ENCODE peak calls at places on chromosomes 4 and X, in seven cellular contexts. A, M, E, W, O, G and S are unnamed samples.

GRCh38 chr4:5462896-5463295 is 245.5 kb downstream of the EVC2 start:
- DNase-seq in A (no peak), M (no peak), E (no peak), W (no peak), O (no peak), G (no peak), S (no peak)

GRCh38 chr4:51859476-51860032 is 16.6 kb downstream of the DCUN1D4 start:
- DNase-seq in A (no peak), M (no peak), E (no peak), W (no peak), O (no peak), G (no peak), S (no peak)

GRCh38 chrX:154486052-154486395 is 391 bp downstream of the UBL4A start:
- DNase-seq in A (no peak), M (peak), E (peak), W (peak), O (peak), G (no peak), S (no peak)

GRCh38 chr4:74311696-74312313 is 3.5 kb downstream of the EPGN start:
- DNase-seq in A (peak), M (no peak), E (peak), W (no peak), O (peak), G (peak), S (peak)

GRCh38 chrX:9231491-9231890 is 197.6 kb upstream of the FAM9B start:
- DNase-seq in A (peak), M (no peak), E (no peak), W (no peak), O (no peak), G (peak), S (no peak)

GRCh38 chrX:84339507-84340364 is 151.7 kb upstream of the RPS6KA6 start:
- DNase-seq in A (peak), M (no peak), E (peak), W (no peak), O (no peak), G (peak), S (no peak)

GRCh38 chrX:57595381-57595811 is 3.6 kb downstream of the ZXDB start:
- DNase-seq in A (peak), M (no peak), E (no peak), W (no peak), O (no peak), G (peak), S (peak)

GRCh38 chrX:55767100-55767499 is 49.6 kb downstream of the RRAGB start:
- DNase-seq in A (peak), M (no peak), E (no peak), W (no peak), O (no peak), G (peak), S (no peak)

GRCh38 chr4:69710580-69710979 is 49.8 kb downstream of the SULT1B1 start:
- DNase-seq in A (no peak), M (no peak), E (no peak), W (no peak), O (no peak), G (no peak), S (no peak)

GRCh38 chr4:153146031-153146430 is 58.2 kb upstream of the TRIM2 start:
- DNase-seq in A (no peak), M (no peak), E (no peak), W (no peak), O (no peak), G (no peak), S (no peak)

GRCh38 chrX:128699716-128700285 is 647.6 kb upstream of the ACTRT1 start:
- DNase-seq in A (no peak), M (no peak), E (no peak), W (no peak), O (no peak), G (no peak), S (no peak)

GRCh38 chrX:4909245-4909830 is 1195.9 kb upstream of the PRKX start:
- DNase-seq in A (no peak), M (no peak), E (no peak), W (no peak), O (no peak), G (no peak), S (no peak)

GRCh38 chrX:1248381-1249061 is 20.1 kb upstream of the CSF2RA start:
- DNase-seq in A (no peak), M (no peak), E (no peak), W (no peak), O (no peak), G (no peak), S (no peak)

GRCh38 chr4:42371306-42372063 is 25.8 kb upstream of the SHISA3 start:
- DNase-seq in A (peak), M (no peak), E (peak), W (no peak), O (peak), G (peak), S (peak)

GRCh38 chrX:119391279-119391678 is 7.9 kb upstream of the SLC25A43 start:
- DNase-seq in A (peak), M (peak), E (peak), W (no peak), O (no peak), G (peak), S (no peak)

GRCh38 chr4:47383829-47384427 is 79.6 kb downstream of the COMMD8 start:
- DNase-seq in A (peak), M (no peak), E (peak), W (no peak), O (no peak), G (peak), S (peak)

GRCh38 chrX:130166503-130166777 is 799 bp upstream of the AIFM1 start:
- DNase-seq in A (no peak), M (no peak), E (no peak), W (no peak), O (no peak), G (no peak), S (no peak)

GRCh38 chrX:130163350-130163851 is 2.2 kb downstream of the AIFM1 start:
- DNase-seq in A (no peak), M (no peak), E (no peak), W (no peak), O (no peak), G (no peak), S (no peak)

GRCh38 chrX:130167040-130167439 is 1.4 kb upstream of the AIFM1 start:
- DNase-seq in A (no peak), M (no peak), E (no peak), W (no peak), O (no peak), G (no peak), S (no peak)

GRCh38 chrX:130165703-130166502 is at the start of gene AIFM1:
- DNase-seq in A (peak), M (peak), E (peak), W (peak), O (peak), G (peak), S (peak)

GRCh38 chrX:130165181-130165702 is 399 bp downstream of the AIFM1 start:
- DNase-seq in A (peak), M (no peak), E (no peak), W (no peak), O (no peak), G (peak), S (no peak)
- TF ChIP-seq CTCF in A (no peak), M (no peak), E (no peak), W (no peak), O (no peak), G (no peak), S (no peak)

GRCh38 chrX:34654939-34655338 is 2.1 kb downstream of the TMEM47 start:
- DNase-seq in A (no peak), M (no peak), E (no peak), W (no peak), O (no peak), G (peak), S (no peak)
- H3K4me3 ChIP-seq in A (peak), M (peak), E (no peak), W (peak), O (no peak), G (peak), S (peak)

GRCh38 chrX:30513284-30513683 is 64.3 kb downstream of the TASL start:
- DNase-seq in A (peak), M (no peak), E (peak), W (no peak), O (no peak), G (peak), S (no peak)
- TF ChIP-seq CTCF in A (peak), M (peak), E (peak), W (peak), O (peak), G (peak), S (peak)

GRCh38 chr4:39729557-39729956 is 31.6 kb downstream of the UBE2K start:
- DNase-seq in A (peak), M (no peak), E (no peak), W (no peak), O (no peak), G (peak), S (no peak)
- H3K4me3 ChIP-seq in A (no peak), M (no peak), E (no peak), W (no peak), O (no peak), G (no peak), S (no peak)